ENCODE peak calls at places on chromosomes 3 and 15, in four cellular contexts. One of them, this sample, is unnamed.

GRCh38 chr15:33852570-33852969 is 115.7 kb upstream of the CHRM5 start:
- DNase-seq in CD8-positive, alpha-beta T cell: no peak
- DNase-seq in endothelial cell of umbilical vein: no peak
- DNase-seq in mammary epithelial cell: peak; percentile 40
- DNase-seq in this sample: no peak

GRCh38 chr15:101296418-101297405 is 1.7 kb upstream of the SNRPA1 start:
- DNase-seq in mammary epithelial cell: peak; percentile 55
- DNase-seq in CD8-positive, alpha-beta T cell: no peak
- DNase-seq in endothelial cell of umbilical vein: no peak
- DNase-seq in this sample: peak; percentile 13

GRCh38 chr3:197950661-197951029 is 655 bp downstream of the RPL35A start:
- DNase-seq in mammary epithelial cell: no peak
- DNase-seq in CD8-positive, alpha-beta T cell: no peak
- DNase-seq in endothelial cell of umbilical vein: no peak
- DNase-seq in this sample: no peak

GRCh38 chr3:197912770-197913476 is 37.1 kb upstream of the RPL35A start:
- DNase-seq in CD8-positive, alpha-beta T cell: no peak
- DNase-seq in endothelial cell of umbilical vein: no peak
- DNase-seq in mammary epithelial cell: no peak
- DNase-seq in this sample: no peak

GRCh38 chr15:66724732-66725467 is 22.9 kb downstream of the SMAD6 start:
- DNase-seq in endothelial cell of umbilical vein: no peak
- DNase-seq in mammary epithelial cell: no peak
- DNase-seq in CD8-positive, alpha-beta T cell: no peak
- DNase-seq in this sample: no peak

GRCh38 chr3:189303584-189303983 is 131.8 kb downstream of the TPRG1 start:
- DNase-seq in endothelial cell of umbilical vein: no peak
- DNase-seq in CD8-positive, alpha-beta T cell: no peak
- DNase-seq in mammary epithelial cell: no peak
- DNase-seq in this sample: no peak

GRCh38 chr3:161510510-161511260 is 14.1 kb downstream of the OTOL1 start:
- DNase-seq in endothelial cell of umbilical vein: no peak
- DNase-seq in CD8-positive, alpha-beta T cell: no peak
- DNase-seq in mammary epithelial cell: no peak
- DNase-seq in this sample: no peak

GRCh38 chr3:56917337-56917697 is 115.6 kb upstream of the ARHGEF3 start:
- DNase-seq in mammary epithelial cell: no peak
- DNase-seq in endothelial cell of umbilical vein: no peak
- DNase-seq in CD8-positive, alpha-beta T cell: no peak
- DNase-seq in this sample: no peak

GRCh38 chr3:107240183-107241091 is 136.8 kb upstream of the CCDC54 start:
- DNase-seq in CD8-positive, alpha-beta T cell: peak; percentile 83
- DNase-seq in mammary epithelial cell: peak; percentile 76
- DNase-seq in endothelial cell of umbilical vein: peak; percentile 75
- DNase-seq in this sample: peak; percentile 86

GRCh38 chr3:194885766-194886165 is 200.1 kb downstream of the FAM43A start:
- DNase-seq in CD8-positive, alpha-beta T cell: peak; percentile 23
- DNase-seq in mammary epithelial cell: no peak
- DNase-seq in endothelial cell of umbilical vein: no peak
- DNase-seq in this sample: peak; percentile 5

GRCh38 chr15:57184502-57184901 is 191.8 kb upstream of the CGNL1 start:
- DNase-seq in CD8-positive, alpha-beta T cell: no peak
- DNase-seq in mammary epithelial cell: no peak
- DNase-seq in endothelial cell of umbilical vein: no peak
- DNase-seq in this sample: no peak

GRCh38 chr3:100653731-100654309 is 44.4 kb downstream of the ADGRG7 start:
- DNase-seq in CD8-positive, alpha-beta T cell: no peak
- DNase-seq in endothelial cell of umbilical vein: no peak
- DNase-seq in mammary epithelial cell: no peak
- DNase-seq in this sample: peak; percentile 66

GRCh38 chr3:79761441-79761840 is 6.4 kb downstream of the ROBO1 start:
- DNase-seq in endothelial cell of umbilical vein: no peak
- DNase-seq in mammary epithelial cell: no peak
- DNase-seq in CD8-positive, alpha-beta T cell: no peak
- DNase-seq in this sample: no peak

GRCh38 chr3:71585126-71585525 is 1.6 kb upstream of the FOXP1 start:
- DNase-seq in mammary epithelial cell: no peak
- DNase-seq in endothelial cell of umbilical vein: peak; percentile 55
- DNase-seq in CD8-positive, alpha-beta T cell: no peak
- DNase-seq in this sample: no peak

GRCh38 chr15:38216763-38217162 is 35.9 kb upstream of the SPRED1 start:
- DNase-seq in endothelial cell of umbilical vein: no peak
- DNase-seq in CD8-positive, alpha-beta T cell: no peak
- DNase-seq in mammary epithelial cell: no peak
- DNase-seq in this sample: no peak

GRCh38 chr3:99638244-99638948 is at the start of gene COL8A1:
- DNase-seq in CD8-positive, alpha-beta T cell: no peak
- DNase-seq in endothelial cell of umbilical vein: peak; percentile 94
- DNase-seq in mammary epithelial cell: peak; percentile 83
- DNase-seq in this sample: peak; percentile 87

GRCh38 chr3:8557298-8557697 is 55.7 kb downstream of the LMCD1 start:
- DNase-seq in endothelial cell of umbilical vein: no peak
- DNase-seq in CD8-positive, alpha-beta T cell: no peak
- DNase-seq in mammary epithelial cell: no peak
- DNase-seq in this sample: no peak

GRCh38 chr15:25780479-25781255 is 82.5 kb downstream of the ATP10A start:
- DNase-seq in mammary epithelial cell: no peak
- DNase-seq in endothelial cell of umbilical vein: no peak
- DNase-seq in CD8-positive, alpha-beta T cell: no peak
- DNase-seq in this sample: peak; percentile 19

GRCh38 chr3:152360966-152361365 is 92.2 kb downstream of the MBNL1 start:
- DNase-seq in CD8-positive, alpha-beta T cell: no peak
- DNase-seq in endothelial cell of umbilical vein: no peak
- DNase-seq in mammary epithelial cell: no peak
- DNase-seq in this sample: no peak

GRCh38 chr15:98580577-98580976 is 67.8 kb upstream of the IGF1R start:
- DNase-seq in CD8-positive, alpha-beta T cell: no peak
- DNase-seq in endothelial cell of umbilical vein: no peak
- DNase-seq in mammary epithelial cell: no peak
- DNase-seq in this sample: no peak

GRCh38 chr3:55765398-55765797 is 278.3 kb upstream of the WNT5A start:
- DNase-seq in endothelial cell of umbilical vein: no peak
- DNase-seq in CD8-positive, alpha-beta T cell: no peak
- DNase-seq in mammary epithelial cell: no peak
- DNase-seq in this sample: no peak

GRCh38 chr3:188772886-188773285 is 398.9 kb upstream of the TPRG1 start:
- DNase-seq in CD8-positive, alpha-beta T cell: no peak
- DNase-seq in endothelial cell of umbilical vein: peak; percentile 66
- DNase-seq in mammary epithelial cell: no peak
- DNase-seq in this sample: no peak

GRCh38 chr3:111548060-111548459 is 6.1 kb downstream of the CD96 start:
- DNase-seq in mammary epithelial cell: no peak
- DNase-seq in endothelial cell of umbilical vein: no peak
- DNase-seq in CD8-positive, alpha-beta T cell: no peak
- DNase-seq in this sample: no peak

GRCh38 chr15:35519536-35520149 is 26.3 kb downstream of the DPH6 start:
- DNase-seq in CD8-positive, alpha-beta T cell: no peak
- DNase-seq in mammary epithelial cell: peak; percentile 35
- DNase-seq in endothelial cell of umbilical vein: peak; percentile 77
- DNase-seq in this sample: no peak

GRCh38 chr15:35522061-35522460 is 23.9 kb downstream of the DPH6 start:
- DNase-seq in CD8-positive, alpha-beta T cell: no peak
- DNase-seq in mammary epithelial cell: no peak
- DNase-seq in endothelial cell of umbilical vein: peak; percentile 85
- DNase-seq in this sample: peak; percentile 38
- H3K4me3 ChIP-seq in CD8-positive, alpha-beta T cell: no peak overlapping the region
- H3K4me3 ChIP-seq in mammary epithelial cell: no peak overlapping the region
- H3K4me3 ChIP-seq in endothelial cell of umbilical vein: no peak overlapping the region
- H3K4me3 ChIP-seq in this sample: no peak overlapping the region

DNA sequence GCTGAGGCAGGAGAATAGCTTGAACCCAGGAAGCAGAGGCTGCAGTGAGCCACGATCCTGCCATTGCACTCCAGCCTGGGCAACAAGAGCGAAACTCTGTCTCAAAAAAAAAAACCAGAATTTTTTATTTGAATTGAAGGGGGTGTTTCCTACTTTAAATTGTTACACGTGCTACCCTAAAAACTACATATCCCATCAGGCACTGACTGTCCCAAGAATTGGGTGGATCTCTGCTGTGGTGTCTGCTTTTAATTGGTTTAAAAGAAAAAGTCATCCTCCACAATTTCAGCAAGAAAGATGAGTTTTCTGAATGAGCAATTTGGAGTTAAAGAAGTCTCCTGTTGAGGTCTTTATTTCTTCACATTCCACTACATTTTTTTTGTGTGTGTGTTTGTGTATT is 2.1 kb downstream of the PDIA3 start:
- DNase-seq in CD8-positive, alpha-beta T cell: no peak
- DNase-seq in endothelial cell of umbilical vein: no peak
- DNase-seq in mammary epithelial cell: peak; percentile 4
- DNase-seq in this sample: no peak
- H3K4me3 ChIP-seq in CD8-positive, alpha-beta T cell: peak overlapping the region; percentile 23
- H3K4me3 ChIP-seq in endothelial cell of umbilical vein: no peak overlapping the region
- H3K4me3 ChIP-seq in mammary epithelial cell: no peak overlapping the region
- H3K4me3 ChIP-seq in this sample: peak overlapping the region; percentile 99

GRCh38 chr15:64892850-64893403 is 18.8 kb upstream of the ANKDD1A start:
- DNase-seq in endothelial cell of umbilical vein: no peak
- DNase-seq in mammary epithelial cell: no peak
- DNase-seq in CD8-positive, alpha-beta T cell: no peak
- DNase-seq in this sample: peak; percentile 48

GRCh38 chr15:64896371-64897069 is 15.2 kb upstream of the ANKDD1A start:
- DNase-seq in endothelial cell of umbilical vein: no peak
- DNase-seq in CD8-positive, alpha-beta T cell: no peak
- DNase-seq in mammary epithelial cell: no peak
- DNase-seq in this sample: no peak

GRCh38 chr15:64895285-64896065 is 16.2 kb upstream of the ANKDD1A start:
- DNase-seq in mammary epithelial cell: no peak
- DNase-seq in endothelial cell of umbilical vein: peak; percentile 53
- DNase-seq in CD8-positive, alpha-beta T cell: peak; percentile 58
- DNase-seq in this sample: peak; percentile 44

GRCh38 chr15:64893481-64894394 is 18.0 kb upstream of the ANKDD1A start:
- DNase-seq in mammary epithelial cell: peak; percentile 65
- DNase-seq in endothelial cell of umbilical vein: peak; percentile 98
- DNase-seq in CD8-positive, alpha-beta T cell: peak; percentile 95
- DNase-seq in this sample: peak; percentile 99

GRCh38 chr15:64894395-64895056 is 17.2 kb upstream of the ANKDD1A start:
- DNase-seq in CD8-positive, alpha-beta T cell: peak; percentile 92
- DNase-seq in endothelial cell of umbilical vein: no peak
- DNase-seq in mammary epithelial cell: no peak
- DNase-seq in this sample: peak; percentile 84
- H3K4me3 ChIP-seq in CD8-positive, alpha-beta T cell: peak overlapping the region; percentile 64
- H3K4me3 ChIP-seq in endothelial cell of umbilical vein: no peak overlapping the region
- H3K4me3 ChIP-seq in mammary epithelial cell: no peak overlapping the region
- H3K4me3 ChIP-seq in this sample: peak overlapping the region; percentile 69

GRCh38 chr3:30894521-30895289 is at the start of gene GADL1:
- DNase-seq in mammary epithelial cell: peak; percentile 14
- DNase-seq in CD8-positive, alpha-beta T cell: no peak
- DNase-seq in endothelial cell of umbilical vein: peak; percentile 8
- DNase-seq in this sample: peak; percentile 81

GRCh38 chr3:30895329-30895728 is 868 bp upstream of the GADL1 start:
- DNase-seq in mammary epithelial cell: no peak
- DNase-seq in CD8-positive, alpha-beta T cell: no peak
- DNase-seq in endothelial cell of umbilical vein: no peak
- DNase-seq in this sample: no peak

GRCh38 chr3:30890907-30891306 is 3.6 kb downstream of the GADL1 start:
- DNase-seq in CD8-positive, alpha-beta T cell: no peak
- DNase-seq in mammary epithelial cell: no peak
- DNase-seq in endothelial cell of umbilical vein: no peak
- DNase-seq in this sample: no peak

DNA sequence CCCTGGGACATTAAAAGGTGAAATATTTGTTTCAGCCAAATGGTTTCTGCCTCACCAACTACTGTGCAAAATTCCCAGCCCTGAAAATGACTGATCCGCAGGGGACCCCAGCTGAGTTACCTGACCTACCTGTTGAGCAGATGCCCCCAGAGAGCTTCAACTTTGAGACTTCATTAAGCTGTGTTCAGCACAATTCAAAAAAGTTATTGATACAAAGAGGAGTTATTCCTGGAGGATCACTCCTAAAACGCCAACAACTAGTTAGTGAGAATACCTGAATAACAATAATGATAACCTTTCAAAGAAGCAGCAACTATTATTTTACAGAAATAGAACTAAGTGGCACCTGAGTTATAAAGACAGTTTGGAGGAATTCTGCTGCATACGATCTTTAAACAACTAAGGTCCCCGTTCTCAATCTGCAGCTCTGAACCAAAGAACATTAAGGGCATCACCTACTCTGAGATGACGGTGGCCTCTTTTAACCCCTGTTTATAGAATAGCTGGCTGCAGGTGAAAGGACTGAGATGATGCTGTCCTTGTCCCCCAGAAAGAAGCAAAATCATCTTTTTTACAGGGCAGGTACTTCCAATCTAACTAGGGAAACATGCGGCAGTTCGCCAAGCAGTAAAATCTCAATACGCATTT is 659 bp downstream of the GADL1 start:
- DNase-seq in mammary epithelial cell: no peak
- DNase-seq in endothelial cell of umbilical vein: no peak
- DNase-seq in CD8-positive, alpha-beta T cell: no peak
- DNase-seq in this sample: no peak
- H3K4me3 ChIP-seq in mammary epithelial cell: no peak overlapping the region
- H3K4me3 ChIP-seq in endothelial cell of umbilical vein: no peak overlapping the region
- H3K4me3 ChIP-seq in CD8-positive, alpha-beta T cell: no peak overlapping the region
- H3K4me3 ChIP-seq in this sample: peak overlapping the region; percentile 65

GRCh38 chr15:29452881-29453731 is 183.5 kb upstream of the NSMCE3 start:
- DNase-seq in CD8-positive, alpha-beta T cell: no peak
- DNase-seq in mammary epithelial cell: no peak
- DNase-seq in endothelial cell of umbilical vein: peak; percentile 47
- DNase-seq in this sample: no peak
- H3K4me3 ChIP-seq in CD8-positive, alpha-beta T cell: no peak overlapping the region
- H3K4me3 ChIP-seq in mammary epithelial cell: no peak overlapping the region
- H3K4me3 ChIP-seq in endothelial cell of umbilical vein: no peak overlapping the region
- H3K4me3 ChIP-seq in this sample: no peak overlapping the region

GRCh38 chr15:40933520-40933904 is 4.4 kb downstream of the DLL4 start:
- DNase-seq in endothelial cell of umbilical vein: no peak
- DNase-seq in mammary epithelial cell: no peak
- DNase-seq in CD8-positive, alpha-beta T cell: no peak
- DNase-seq in this sample: no peak
- H3K4me3 ChIP-seq in endothelial cell of umbilical vein: no peak overlapping the region
- H3K4me3 ChIP-seq in mammary epithelial cell: no peak overlapping the region
- H3K4me3 ChIP-seq in CD8-positive, alpha-beta T cell: no peak overlapping the region
- H3K4me3 ChIP-seq in this sample: no peak overlapping the region

DNA sequence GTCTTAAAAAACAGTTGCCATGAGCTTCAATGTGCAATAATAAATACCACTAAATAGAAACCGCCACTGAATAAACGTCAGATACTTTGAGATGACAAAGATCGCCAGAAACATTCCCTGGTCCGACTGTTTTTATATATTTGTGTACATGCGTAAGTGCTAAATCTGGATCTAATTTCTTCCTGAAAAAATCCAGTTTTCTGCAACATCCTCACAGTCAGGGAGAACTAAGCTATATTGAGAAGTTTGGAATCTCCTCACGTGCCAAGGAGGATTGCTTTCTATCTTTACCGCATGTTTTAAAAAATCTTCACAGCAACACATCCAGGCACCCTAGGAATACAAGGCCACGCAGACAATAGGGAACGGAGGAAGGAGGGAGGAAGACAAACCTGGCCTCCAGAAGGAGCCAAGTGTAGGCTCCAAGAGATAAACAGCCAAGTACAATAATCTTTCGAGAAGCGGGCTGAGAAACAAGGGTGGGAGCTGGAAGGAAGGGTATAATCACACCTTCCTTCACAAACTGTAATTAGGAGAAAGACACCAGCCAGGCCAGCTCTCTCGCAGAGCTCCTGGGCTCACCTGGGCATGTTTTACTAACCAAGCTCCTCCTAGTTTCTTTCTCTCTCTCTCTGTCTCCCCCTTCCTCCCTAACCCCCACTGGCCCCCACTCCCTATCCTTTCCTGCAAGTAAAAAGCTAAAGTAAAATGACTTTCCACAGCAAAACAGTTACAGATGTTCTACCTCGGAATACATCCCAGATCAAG is 5.6 kb downstream of the VGLL4 start:
- DNase-seq in mammary epithelial cell: peak; percentile 36
- DNase-seq in CD8-positive, alpha-beta T cell: no peak
- DNase-seq in endothelial cell of umbilical vein: peak; percentile 62
- DNase-seq in this sample: no peak
- H3K4me3 ChIP-seq in mammary epithelial cell: peak overlapping the region; percentile 7
- H3K4me3 ChIP-seq in CD8-positive, alpha-beta T cell: no peak overlapping the region
- H3K4me3 ChIP-seq in endothelial cell of umbilical vein: peak overlapping the region; percentile 22
- H3K4me3 ChIP-seq in this sample: peak overlapping the region; percentile 27

This sample was measured in endodermal cell.